ENCODE peak calls at places on chromosome 11, in ten cellular contexts. One of them, this sample, is unnamed. For H3K4me1, the result is how much of the 10 kb centered on the place peaks cover.

GRCh38 chr11:71252782-71253730 is 679 bp upstream of the SHANK2 start:
- DNase-seq in uterus: no peak
- DNase-seq in kidney: no peak
- DNase-seq in GM23338: peak
- DNase-seq in IMR-90: peak
- DNase-seq in tibial artery: no peak
- DNase-seq in PC-9: peak
- DNase-seq in right atrium auricular region: no peak
- DNase-seq in neural progenitor cell: peak
- DNase-seq in Peyer's patch: peak
- DNase-seq in this sample: no peak

GRCh38 chr11:6365659-6366058 is 24.6 kb upstream of the SMPD1 start:
- DNase-seq in uterus: no peak
- DNase-seq in kidney: no peak
- DNase-seq in GM23338: no peak
- DNase-seq in IMR-90: no peak
- DNase-seq in tibial artery: no peak
- DNase-seq in PC-9: no peak
- DNase-seq in right atrium auricular region: no peak
- DNase-seq in neural progenitor cell: no peak
- DNase-seq in Peyer's patch: no peak
- DNase-seq in this sample: no peak

GRCh38 chr11:118622376-118623290 is 15.2 kb downstream of the PHLDB1 start:
- DNase-seq in uterus: peak
- DNase-seq in kidney: peak
- DNase-seq in GM23338: no peak
- DNase-seq in IMR-90: peak
- DNase-seq in tibial artery: peak
- DNase-seq in PC-9: peak
- DNase-seq in right atrium auricular region: no peak
- DNase-seq in neural progenitor cell: peak
- DNase-seq in Peyer's patch: no peak
- DNase-seq in this sample: peak

GRCh38 chr11:77506857-77507256 is 33.0 kb upstream of the PAK1 start:
- DNase-seq in uterus: no peak
- DNase-seq in kidney: no peak
- DNase-seq in GM23338: no peak
- DNase-seq in IMR-90: no peak
- DNase-seq in tibial artery: no peak
- DNase-seq in PC-9: peak
- DNase-seq in right atrium auricular region: no peak
- DNase-seq in neural progenitor cell: no peak
- DNase-seq in Peyer's patch: peak
- DNase-seq in this sample: no peak

GRCh38 chr11:110529043-110529442 is 99.3 kb downstream of the FDX1 start:
- DNase-seq in uterus: no peak
- DNase-seq in kidney: no peak
- DNase-seq in GM23338: peak
- DNase-seq in IMR-90: no peak
- DNase-seq in tibial artery: no peak
- DNase-seq in PC-9: peak
- DNase-seq in right atrium auricular region: no peak
- DNase-seq in neural progenitor cell: peak
- DNase-seq in Peyer's patch: no peak
- DNase-seq in this sample: no peak

GRCh38 chr11:11229691-11230090 is 123.4 kb downstream of the CSNK2A3 start:
- DNase-seq in uterus: no peak
- DNase-seq in kidney: no peak
- DNase-seq in GM23338: no peak
- DNase-seq in IMR-90: peak
- DNase-seq in tibial artery: no peak
- DNase-seq in PC-9: no peak
- DNase-seq in right atrium auricular region: no peak
- DNase-seq in neural progenitor cell: no peak
- DNase-seq in Peyer's patch: no peak
- DNase-seq in this sample: no peak

GRCh38 chr11:2088746-2089535 is 50.2 kb downstream of the IGF2 start:
- DNase-seq in uterus: no peak
- DNase-seq in kidney: no peak
- DNase-seq in GM23338: peak
- DNase-seq in IMR-90: no peak
- DNase-seq in tibial artery: no peak
- DNase-seq in PC-9: no peak
- DNase-seq in right atrium auricular region: peak
- DNase-seq in neural progenitor cell: no peak
- DNase-seq in Peyer's patch: peak
- DNase-seq in this sample: no peak

GRCh38 chr11:83374311-83374710 is 88.1 kb upstream of the CCDC90B start:
- DNase-seq in uterus: no peak
- DNase-seq in kidney: no peak
- DNase-seq in GM23338: no peak
- DNase-seq in IMR-90: no peak
- DNase-seq in tibial artery: no peak
- DNase-seq in PC-9: no peak
- DNase-seq in right atrium auricular region: no peak
- DNase-seq in neural progenitor cell: no peak
- DNase-seq in Peyer's patch: no peak
- DNase-seq in this sample: no peak

GRCh38 chr11:37306563-37306962 is 708.5 kb upstream of the RAG2 start:
- DNase-seq in uterus: no peak
- DNase-seq in kidney: no peak
- DNase-seq in GM23338: no peak
- DNase-seq in IMR-90: no peak
- DNase-seq in tibial artery: no peak
- DNase-seq in PC-9: no peak
- DNase-seq in right atrium auricular region: no peak
- DNase-seq in neural progenitor cell: no peak
- DNase-seq in Peyer's patch: no peak
- DNase-seq in this sample: no peak

GRCh38 chr11:122494171-122494570 is 161.4 kb upstream of the UBASH3B start:
- DNase-seq in uterus: no peak
- DNase-seq in kidney: no peak
- DNase-seq in GM23338: no peak
- DNase-seq in IMR-90: peak
- DNase-seq in tibial artery: peak
- DNase-seq in PC-9: no peak
- DNase-seq in right atrium auricular region: no peak
- DNase-seq in neural progenitor cell: no peak
- DNase-seq in Peyer's patch: no peak
- DNase-seq in this sample: peak

DNA sequence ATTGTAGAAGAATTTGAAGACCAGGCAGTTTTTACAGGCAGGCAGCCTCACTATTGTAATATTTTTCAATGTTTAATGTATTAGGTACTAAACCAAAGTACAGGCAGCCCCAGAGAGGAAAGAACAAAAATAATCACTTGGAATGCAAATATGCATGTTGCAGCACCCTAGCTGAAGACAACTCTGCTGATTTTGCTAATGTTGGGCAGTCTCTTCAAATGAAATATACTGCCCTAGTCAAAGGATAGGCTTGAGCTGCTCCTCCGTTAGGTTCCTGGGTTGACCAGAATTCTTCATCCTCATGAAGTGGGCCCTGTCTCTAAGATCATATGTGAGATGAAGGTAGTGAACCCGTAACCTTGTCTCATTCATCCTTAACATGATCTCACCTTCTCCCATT is 153.1 kb upstream of the DDI1 start:
- DNase-seq in uterus: no peak
- DNase-seq in kidney: no peak
- DNase-seq in GM23338: no peak
- DNase-seq in IMR-90: no peak
- DNase-seq in tibial artery: no peak
- DNase-seq in PC-9: no peak
- DNase-seq in right atrium auricular region: no peak
- DNase-seq in neural progenitor cell: no peak
- DNase-seq in Peyer's patch: no peak
- DNase-seq in this sample: no peak
- H3K27ac ChIP-seq in uterus: no peak
- H3K27ac ChIP-seq in kidney: no peak
- H3K27ac ChIP-seq in GM23338: no peak
- H3K27ac ChIP-seq in IMR-90: no peak
- H3K27ac ChIP-seq in tibial artery: no peak
- H3K27ac ChIP-seq in PC-9: no peak
- H3K27ac ChIP-seq in right atrium auricular region: no peak
- H3K27ac ChIP-seq in neural progenitor cell: no peak
- H3K27ac ChIP-seq in Peyer's patch: no peak
- H3K27ac ChIP-seq in this sample: no peak

GRCh38 chr11:68327586-68328370 is 15.4 kb downstream of the LRP5 start:
- DNase-seq in uterus: no peak
- DNase-seq in kidney: no peak
- DNase-seq in GM23338: no peak
- DNase-seq in IMR-90: no peak
- DNase-seq in tibial artery: no peak
- DNase-seq in PC-9: no peak
- DNase-seq in right atrium auricular region: no peak
- DNase-seq in neural progenitor cell: no peak
- DNase-seq in Peyer's patch: no peak
- DNase-seq in this sample: no peak
- H3K4me1 ChIP-seq in uterus: under half
- H3K4me1 ChIP-seq in kidney: under half
- H3K4me1 ChIP-seq in GM23338: under half
- H3K4me1 ChIP-seq in IMR-90: under half
- H3K4me1 ChIP-seq in tibial artery: half or more
- H3K4me1 ChIP-seq in PC-9: under half
- H3K4me1 ChIP-seq in right atrium auricular region: under half
- H3K4me1 ChIP-seq in neural progenitor cell: half or more
- H3K4me1 ChIP-seq in Peyer's patch: under half
- H3K4me1 ChIP-seq in this sample: under half

DNA sequence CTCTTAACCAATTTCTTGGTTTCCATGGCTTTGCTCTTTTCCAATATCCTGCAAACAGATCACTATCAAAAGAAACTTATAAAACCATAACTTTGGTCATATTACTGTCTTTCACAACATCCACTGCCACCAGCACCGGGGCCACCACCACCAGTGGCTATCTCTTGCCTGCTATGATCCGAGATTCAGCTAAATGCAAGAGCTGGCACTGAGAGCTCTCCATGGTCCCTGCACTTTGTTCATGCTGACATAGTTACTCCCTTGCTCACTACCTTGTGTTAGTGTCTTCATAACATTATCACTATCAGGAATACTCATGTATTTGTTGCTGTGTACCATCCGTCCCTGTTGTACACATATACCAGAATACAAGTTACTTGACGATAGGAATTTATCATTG is 299.0 kb downstream of the ETS1 start:
- DNase-seq in uterus: no peak
- DNase-seq in kidney: no peak
- DNase-seq in GM23338: no peak
- DNase-seq in IMR-90: peak
- DNase-seq in tibial artery: no peak
- DNase-seq in PC-9: no peak
- DNase-seq in right atrium auricular region: no peak
- DNase-seq in neural progenitor cell: no peak
- DNase-seq in Peyer's patch: no peak
- DNase-seq in this sample: no peak
- H3K27ac ChIP-seq in uterus: no peak
- H3K27ac ChIP-seq in kidney: no peak
- H3K27ac ChIP-seq in GM23338: no peak
- H3K27ac ChIP-seq in IMR-90: no peak
- H3K27ac ChIP-seq in tibial artery: no peak
- H3K27ac ChIP-seq in PC-9: no peak
- H3K27ac ChIP-seq in right atrium auricular region: no peak
- H3K27ac ChIP-seq in neural progenitor cell: no peak
- H3K27ac ChIP-seq in Peyer's patch: no peak
- H3K27ac ChIP-seq in this sample: no peak

GRCh38 chr11:94675788-94676187 is 92.4 kb upstream of the AMOTL1 start:
- DNase-seq in uterus: no peak
- DNase-seq in kidney: no peak
- DNase-seq in GM23338: no peak
- DNase-seq in IMR-90: peak
- DNase-seq in tibial artery: no peak
- DNase-seq in PC-9: no peak
- DNase-seq in right atrium auricular region: no peak
- DNase-seq in neural progenitor cell: no peak
- DNase-seq in Peyer's patch: no peak
- DNase-seq in this sample: no peak

GRCh38 chr11:94675239-94675638 is 92.9 kb upstream of the AMOTL1 start:
- DNase-seq in uterus: no peak
- DNase-seq in kidney: no peak
- DNase-seq in GM23338: no peak
- DNase-seq in IMR-90: no peak
- DNase-seq in tibial artery: no peak
- DNase-seq in PC-9: no peak
- DNase-seq in right atrium auricular region: no peak
- DNase-seq in neural progenitor cell: no peak
- DNase-seq in Peyer's patch: no peak
- DNase-seq in this sample: no peak

GRCh38 chr11:94673353-94673752 is 94.8 kb upstream of the AMOTL1 start:
- DNase-seq in uterus: no peak
- DNase-seq in kidney: no peak
- DNase-seq in GM23338: no peak
- DNase-seq in IMR-90: no peak
- DNase-seq in tibial artery: no peak
- DNase-seq in PC-9: no peak
- DNase-seq in right atrium auricular region: no peak
- DNase-seq in neural progenitor cell: no peak
- DNase-seq in Peyer's patch: no peak
- DNase-seq in this sample: no peak

GRCh38 chr11:94672636-94673035 is 95.5 kb upstream of the AMOTL1 start:
- DNase-seq in uterus: no peak
- DNase-seq in kidney: no peak
- DNase-seq in GM23338: no peak
- DNase-seq in IMR-90: no peak
- DNase-seq in tibial artery: no peak
- DNase-seq in PC-9: no peak
- DNase-seq in right atrium auricular region: no peak
- DNase-seq in neural progenitor cell: no peak
- DNase-seq in Peyer's patch: no peak
- DNase-seq in this sample: no peak

DNA sequence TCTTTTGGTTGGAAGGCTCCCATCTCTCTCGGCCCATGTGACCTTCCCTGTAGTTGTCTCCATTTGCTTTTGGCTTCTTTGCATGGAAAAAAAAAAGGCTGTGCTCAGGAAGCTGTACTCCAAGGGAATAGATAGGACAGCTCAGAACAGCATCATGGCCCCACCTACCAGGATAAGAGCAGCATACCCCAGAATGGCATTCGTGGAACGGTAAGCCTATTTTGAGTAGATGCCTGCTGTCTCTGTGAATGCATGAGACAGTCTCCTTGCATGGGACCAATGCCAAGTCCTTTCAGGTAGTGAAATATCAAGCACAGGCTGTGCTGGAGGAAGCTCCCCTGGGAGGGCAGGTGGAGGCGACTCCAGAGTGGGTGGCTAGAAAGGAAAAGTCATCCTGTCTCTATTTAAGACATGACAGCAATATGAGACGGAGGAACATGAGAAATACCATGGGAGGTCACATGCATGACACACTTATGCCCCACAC is 94.1 kb upstream of the AMOTL1 start:
- DNase-seq in uterus: peak
- DNase-seq in kidney: no peak
- DNase-seq in GM23338: no peak
- DNase-seq in IMR-90: no peak
- DNase-seq in tibial artery: no peak
- DNase-seq in PC-9: no peak
- DNase-seq in right atrium auricular region: peak
- DNase-seq in neural progenitor cell: no peak
- DNase-seq in Peyer's patch: no peak
- DNase-seq in this sample: no peak
- H3K4me1 ChIP-seq in uterus: under half
- H3K4me1 ChIP-seq in kidney: under half
- H3K4me1 ChIP-seq in GM23338: under half
- H3K4me1 ChIP-seq in IMR-90: under half
- H3K4me1 ChIP-seq in tibial artery: under half
- H3K4me1 ChIP-seq in PC-9: under half
- H3K4me1 ChIP-seq in right atrium auricular region: under half
- H3K4me1 ChIP-seq in neural progenitor cell: under half
- H3K4me1 ChIP-seq in Peyer's patch: under half
- H3K4me1 ChIP-seq in this sample: under half

GRCh38 chr11:124887667-124888013 is 10.0 kb downstream of the ROBO4 start:
- DNase-seq in uterus: no peak
- DNase-seq in kidney: no peak
- DNase-seq in GM23338: no peak
- DNase-seq in IMR-90: no peak
- DNase-seq in tibial artery: peak
- DNase-seq in PC-9: no peak
- DNase-seq in right atrium auricular region: no peak
- DNase-seq in neural progenitor cell: no peak
- DNase-seq in Peyer's patch: no peak
- DNase-seq in this sample: no peak
- H3K27ac ChIP-seq in uterus: no peak
- H3K27ac ChIP-seq in kidney: no peak
- H3K27ac ChIP-seq in GM23338: no peak
- H3K27ac ChIP-seq in IMR-90: no peak
- H3K27ac ChIP-seq in tibial artery: no peak
- H3K27ac ChIP-seq in PC-9: no peak
- H3K27ac ChIP-seq in right atrium auricular region: no peak
- H3K27ac ChIP-seq in neural progenitor cell: no peak
- H3K27ac ChIP-seq in Peyer's patch: no peak
- H3K27ac ChIP-seq in this sample: no peak

This sample was measured in ascending aorta.